ENCODE peak calls at places on chromosomes 1 and 21, in seven cellular contexts. E, N, W, A, M, Y and Q are unnamed samples.
A peak's percentile ranks its signal among the peaks of the same experiment; 100 is the strongest.

GRCh38 chr1:24141311-24141997 is 1.5 kb downstream of the IL22RA1 start:
- DNase-seq in W (no peak), M (no peak), A (no peak), E (no peak), Y (no peak), N (no peak), Q (no peak)

GRCh38 chr1:153577624-153578051 is 12.0 kb upstream of the S100A2 start:
- DNase-seq in A (no peak), Y (no peak), M (no peak), E (no peak), W (no peak), N (no peak), Q (no peak)

GRCh38 chr1:41282679-41283317 is 40.7 kb upstream of the SCMH1 start:
- DNase-seq in Y (peak; percentile 70), N (no peak), A (peak; percentile 74), E (no peak), W (no peak), M (peak; percentile 59), Q (peak; percentile 39)

GRCh38 chr1:24459551-24460266 is 42.9 kb upstream of the RCAN3 start:
- DNase-seq in M (no peak), W (peak; percentile 19), E (no peak), A (no peak), Y (no peak), N (no peak), Q (no peak)

GRCh38 chr21:35294231-35294898 is 245.3 kb upstream of the RUNX1 start:
- DNase-seq in N (no peak), W (no peak), E (no peak), A (peak; percentile 21), Y (no peak), M (no peak), Q (no peak)

GRCh38 chr1:158002630-158003408 is 9.4 kb downstream of the KIRREL1 start:
- DNase-seq in M (peak; percentile 50), Y (no peak), A (peak; percentile 90), E (no peak), W (peak; percentile 75), N (no peak), Q (no peak)

GRCh38 chr1:26274801-26275425 is 5.0 kb upstream of the SH3BGRL3 start:
- DNase-seq in A (no peak), E (no peak), N (peak; percentile 49), W (no peak), Y (no peak), M (no peak), Q (no peak)

GRCh38 chr1:226656201-226656600 is 82.9 kb downstream of the ITPKB start:
- DNase-seq in M (no peak), Y (no peak), A (no peak), W (no peak), E (no peak), N (no peak), Q (no peak)

GRCh38 chr1:28889357-28889756 is 25.0 kb upstream of the EPB41 start:
- DNase-seq in M (no peak), A (no peak), N (no peak), E (no peak), Y (no peak), W (no peak), Q (no peak)

GRCh38 chr1:232249834-232250233 is 380.1 kb downstream of the SIPA1L2 start:
- DNase-seq in Y (no peak), W (no peak), E (no peak), A (no peak), N (no peak), M (no peak), Q (no peak)
- TF ChIP-seq CTCF in Y (no peak), W (no peak), E (no peak), A (no peak), N (no peak), M (no peak), Q (no peak)

GRCh38 chr1:77579547-77579946 is 102.9 kb downstream of the ZZZ3 start:
- DNase-seq in E (no peak), A (no peak), M (no peak), Y (no peak), W (no peak), N (no peak), Q (no peak)
- TF ChIP-seq CTCF in E (no peak), A (no peak), M (no peak), Y (no peak), W (no peak), N (no peak), Q (peak; percentile 32)

DNA sequence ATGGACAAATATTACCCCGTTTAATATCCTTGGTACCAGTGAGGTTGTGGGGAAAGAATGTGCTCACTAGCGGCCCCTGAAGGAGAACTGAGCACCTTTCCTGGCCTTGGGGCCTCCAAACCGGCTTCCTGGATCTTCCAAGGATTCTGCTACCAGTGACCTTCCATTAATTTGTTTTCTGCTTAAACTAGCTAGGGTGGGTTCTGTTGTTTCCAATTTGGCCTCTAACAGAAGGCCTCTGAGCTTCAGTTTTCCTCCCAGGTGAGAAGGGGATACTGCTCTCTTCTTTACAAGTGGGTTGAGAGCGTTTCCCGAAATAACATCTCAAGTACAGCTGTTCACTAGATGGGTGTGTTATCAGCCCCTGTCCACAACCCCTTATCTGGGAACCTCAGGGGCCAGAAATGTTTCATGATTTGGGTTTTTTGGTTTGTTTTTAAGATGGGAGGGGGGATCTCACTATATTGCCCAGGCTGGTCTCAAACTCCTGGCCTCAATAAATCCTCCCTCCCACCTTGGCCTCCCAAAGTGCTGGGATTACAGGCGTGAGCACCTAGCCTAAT is 16.9 kb upstream of the IFNGR2 start:
- DNase-seq in A (peak; percentile 9), M (no peak), E (no peak), N (no peak), Y (no peak), W (no peak), Q (no peak)
- TF ChIP-seq CTCF in A (peak; percentile 47), M (no peak), E (no peak), N (no peak), Y (no peak), W (peak; percentile 30), Q (peak; percentile 28)

GRCh38 chr21:45146801-45147200 is 72.4 kb downstream of the ADARB1 start:
- DNase-seq in Y (no peak), M (no peak), A (no peak), N (no peak), E (peak; percentile 53), W (no peak), Q (no peak)

GRCh38 chr21:45146301-45146700 is 71.9 kb downstream of the ADARB1 start:
- DNase-seq in E (peak; percentile 54), Y (no peak), M (no peak), A (no peak), N (no peak), W (no peak), Q (no peak)

GRCh38 chr21:45149021-45149420 is 74.6 kb downstream of the ADARB1 start:
- DNase-seq in Y (no peak), W (no peak), N (no peak), A (no peak), M (peak; percentile 49), E (peak; percentile 55), Q (no peak)

GRCh38 chr21:45148316-45149000 is 74.1 kb downstream of the ADARB1 start:
- DNase-seq in E (peak; percentile 55), A (no peak), M (peak; percentile 50), Y (no peak), N (no peak), W (no peak), Q (no peak)

GRCh38 chr21:45147473-45148315 is 73.3 kb downstream of the ADARB1 start:
- DNase-seq in M (peak; percentile 50), E (peak; percentile 50), Y (no peak), A (no peak), N (no peak), W (no peak), Q (no peak)
- TF ChIP-seq CTCF in M (no peak), E (no peak), Y (no peak), A (no peak), N (no peak), W (no peak), Q (no peak)

DNA sequence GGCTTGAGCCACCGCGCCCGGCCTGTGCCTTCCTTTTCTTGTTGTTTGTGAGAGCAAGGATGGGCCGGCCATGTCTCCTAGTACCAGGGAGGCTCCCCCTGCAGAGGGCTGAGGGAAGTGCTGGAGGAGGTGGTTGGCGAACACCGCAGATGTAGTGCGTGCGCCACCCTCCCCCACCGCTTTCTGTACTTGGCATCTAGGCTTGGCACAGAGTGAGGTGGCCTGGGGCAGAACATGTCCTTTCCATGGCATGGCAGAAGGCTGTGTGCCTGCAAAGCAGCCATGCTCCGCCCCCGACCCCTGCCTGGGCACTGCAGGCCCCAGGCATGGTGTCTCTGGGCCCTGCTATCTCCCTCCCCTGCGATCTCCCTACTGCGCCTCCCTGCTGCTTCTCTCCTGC is 30.7 kb downstream of the ALPL start:
- DNase-seq in E (no peak), N (no peak), M (peak; percentile 91), A (peak; percentile 63), Y (no peak), W (no peak), Q (no peak)
- TF ChIP-seq CTCF in E (no peak), N (no peak), M (peak; percentile 43), A (peak; percentile 51), Y (no peak), W (peak; percentile 17), Q (peak; percentile 22)

GRCh38 chr1:116853680-116854191 is 56.0 kb upstream of the PTGFRN start:
- DNase-seq in A (peak; percentile 30), N (no peak), M (no peak), W (peak; percentile 88), E (no peak), Y (no peak), Q (peak; percentile 16)

GRCh38 chr1:116855788-116856187 is 53.9 kb upstream of the PTGFRN start:
- DNase-seq in Y (no peak), W (no peak), M (no peak), A (peak; percentile 36), E (no peak), N (no peak), Q (no peak)

GRCh38 chr1:116855220-116855619 is 54.5 kb upstream of the PTGFRN start:
- DNase-seq in Y (no peak), A (no peak), N (peak; percentile 37), E (peak; percentile 72), W (no peak), M (peak; percentile 77), Q (no peak)

GRCh38 chr1:116852910-116853309 is 56.8 kb upstream of the PTGFRN start:
- DNase-seq in M (no peak), Y (no peak), E (no peak), A (peak; percentile 27), W (no peak), N (no peak), Q (no peak)

GRCh38 chr1:116854294-116854693 is 55.4 kb upstream of the PTGFRN start:
- DNase-seq in A (no peak), W (no peak), N (no peak), E (no peak), M (no peak), Y (no peak), Q (no peak)
- TF ChIP-seq CTCF in A (no peak), W (no peak), N (no peak), E (peak; percentile 5), M (peak; percentile 36), Y (no peak), Q (no peak)

DNA sequence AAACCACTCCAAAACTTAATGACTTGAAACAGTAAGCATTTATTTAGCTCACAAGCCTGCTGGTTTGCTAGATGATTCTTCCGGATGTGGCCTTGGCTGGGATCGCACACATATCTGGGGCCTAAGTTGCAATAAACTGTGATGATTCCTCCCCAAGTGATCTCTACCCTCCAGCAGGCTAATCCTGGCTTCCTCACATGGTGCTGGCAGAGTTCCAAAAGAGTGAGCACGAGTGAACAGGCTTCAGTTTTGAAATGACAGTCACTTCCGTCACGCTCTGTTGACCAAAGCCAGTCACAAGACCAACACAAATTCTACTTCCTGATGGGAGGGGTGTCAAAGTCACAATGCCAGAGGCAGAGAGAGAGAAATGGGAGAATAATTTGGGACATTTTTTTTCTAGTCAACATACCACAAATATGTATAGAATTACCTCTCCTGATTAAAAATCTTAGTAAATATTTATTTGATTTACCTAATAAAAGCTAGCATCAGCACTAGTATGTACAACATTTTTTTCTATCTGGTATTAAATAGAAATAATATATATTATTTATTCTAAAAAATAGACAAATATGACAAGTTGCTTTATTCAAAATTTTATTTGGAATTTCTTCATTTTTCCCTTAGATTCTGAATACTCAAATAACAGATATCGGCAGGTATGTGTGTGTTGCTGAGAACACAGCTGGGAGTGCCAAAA is 292.7 kb downstream of the TPR start:
- DNase-seq in W (peak; percentile 77), A (peak; percentile 41), E (peak; percentile 83), M (peak; percentile 87), Y (peak; percentile 3), N (peak; percentile 68), Q (no peak)
- TF ChIP-seq CTCF in W (no peak), A (no peak), E (no peak), M (no peak), Y (no peak), N (no peak), Q (no peak)